ENCODE peak calls at places on chromosomes 12 and 14, in four cellular contexts. One of them, this sample, is unnamed.

GRCh38 chr12:112781767-112782166 is 9.8 kb upstream of the RPH3A start:
- DNase-seq in IMR-90: no peak
- DNase-seq in stimulated activated CD4-positive, alpha-beta T cell treated with anti-CD3 and anti-CD28 coated beads, Interleukin-2, amount 100 ng/mL, for 48 hours: no peak
- DNase-seq in iPS DF 6.9: no peak
- DNase-seq in this sample: no peak

GRCh38 chr12:100399095-100399494 is 42.2 kb downstream of the SLC17A8 start:
- DNase-seq in stimulated activated CD4-positive, alpha-beta T cell treated with anti-CD3 and anti-CD28 coated beads, Interleukin-2, amount 100 ng/mL, for 48 hours: no peak
- DNase-seq in iPS DF 6.9: no peak
- DNase-seq in IMR-90: no peak
- DNase-seq in this sample: no peak

GRCh38 chr12:971991-972390 is 19.0 kb upstream of the ERC1 start:
- DNase-seq in iPS DF 6.9: no peak
- DNase-seq in IMR-90: no peak
- DNase-seq in stimulated activated CD4-positive, alpha-beta T cell treated with anti-CD3 and anti-CD28 coated beads, Interleukin-2, amount 100 ng/mL, for 48 hours: no peak
- DNase-seq in this sample: no peak

GRCh38 chr12:29763301-29763683 is 20.4 kb downstream of the TMTC1 start:
- DNase-seq in stimulated activated CD4-positive, alpha-beta T cell treated with anti-CD3 and anti-CD28 coated beads, Interleukin-2, amount 100 ng/mL, for 48 hours: no peak
- DNase-seq in IMR-90: no peak
- DNase-seq in iPS DF 6.9: no peak
- DNase-seq in this sample: no peak

GRCh38 chr12:124469193-124469888 is 98.1 kb downstream of the NCOR2 start:
- DNase-seq in IMR-90: no peak
- DNase-seq in iPS DF 6.9: peak; percentile 18
- DNase-seq in stimulated activated CD4-positive, alpha-beta T cell treated with anti-CD3 and anti-CD28 coated beads, Interleukin-2, amount 100 ng/mL, for 48 hours: peak; percentile 36
- DNase-seq in this sample: no peak

GRCh38 chr14:91315844-91316267 is 71.4 kb upstream of the GPR68 start:
- DNase-seq in iPS DF 6.9: no peak
- DNase-seq in stimulated activated CD4-positive, alpha-beta T cell treated with anti-CD3 and anti-CD28 coated beads, Interleukin-2, amount 100 ng/mL, for 48 hours: peak; percentile 76
- DNase-seq in IMR-90: no peak
- DNase-seq in this sample: no peak

GRCh38 chr12:125100551-125101434 is 35.6 kb downstream of the AACS start:
- DNase-seq in iPS DF 6.9: no peak
- DNase-seq in IMR-90: no peak
- DNase-seq in stimulated activated CD4-positive, alpha-beta T cell treated with anti-CD3 and anti-CD28 coated beads, Interleukin-2, amount 100 ng/mL, for 48 hours: no peak
- DNase-seq in this sample: peak; percentile 50

GRCh38 chr12:120466560-120467315 is 2.8 kb downstream of the SRSF9 start:
- DNase-seq in stimulated activated CD4-positive, alpha-beta T cell treated with anti-CD3 and anti-CD28 coated beads, Interleukin-2, amount 100 ng/mL, for 48 hours: peak; percentile 26
- DNase-seq in IMR-90: peak; percentile 45
- DNase-seq in iPS DF 6.9: no peak
- DNase-seq in this sample: peak; percentile 30

GRCh38 chr12:22321620-22322019 is 12.9 kb downstream of the ST8SIA1 start:
- DNase-seq in IMR-90: no peak
- DNase-seq in iPS DF 6.9: no peak
- DNase-seq in stimulated activated CD4-positive, alpha-beta T cell treated with anti-CD3 and anti-CD28 coated beads, Interleukin-2, amount 100 ng/mL, for 48 hours: no peak
- DNase-seq in this sample: no peak

GRCh38 chr12:33536431-33536830 is 96.8 kb upstream of the SYT10 start:
- DNase-seq in stimulated activated CD4-positive, alpha-beta T cell treated with anti-CD3 and anti-CD28 coated beads, Interleukin-2, amount 100 ng/mL, for 48 hours: no peak
- DNase-seq in iPS DF 6.9: no peak
- DNase-seq in IMR-90: no peak
- DNase-seq in this sample: no peak

GRCh38 chr12:78167510-78167909 is 336.8 kb downstream of the NAV3 start:
- DNase-seq in iPS DF 6.9: no peak
- DNase-seq in IMR-90: no peak
- DNase-seq in stimulated activated CD4-positive, alpha-beta T cell treated with anti-CD3 and anti-CD28 coated beads, Interleukin-2, amount 100 ng/mL, for 48 hours: no peak
- DNase-seq in this sample: no peak

GRCh38 chr12:92363295-92364146 is 217.9 kb upstream of the BTG1 start:
- DNase-seq in IMR-90: peak; percentile 4
- DNase-seq in stimulated activated CD4-positive, alpha-beta T cell treated with anti-CD3 and anti-CD28 coated beads, Interleukin-2, amount 100 ng/mL, for 48 hours: peak; percentile 21
- DNase-seq in iPS DF 6.9: no peak
- DNase-seq in this sample: no peak

GRCh38 chr12:30959778-30960177 is 33.2 kb downstream of the TSPAN11 start:
- DNase-seq in iPS DF 6.9: no peak
- DNase-seq in stimulated activated CD4-positive, alpha-beta T cell treated with anti-CD3 and anti-CD28 coated beads, Interleukin-2, amount 100 ng/mL, for 48 hours: no peak
- DNase-seq in IMR-90: no peak
- DNase-seq in this sample: no peak

GRCh38 chr12:67545298-67545697 is 103.2 kb upstream of the DYRK2 start:
- DNase-seq in IMR-90: no peak
- DNase-seq in stimulated activated CD4-positive, alpha-beta T cell treated with anti-CD3 and anti-CD28 coated beads, Interleukin-2, amount 100 ng/mL, for 48 hours: no peak
- DNase-seq in iPS DF 6.9: no peak
- DNase-seq in this sample: no peak

GRCh38 chr14:100246809-100247428 is 8.0 kb downstream of the YY1 start:
- DNase-seq in IMR-90: peak; percentile 47
- DNase-seq in stimulated activated CD4-positive, alpha-beta T cell treated with anti-CD3 and anti-CD28 coated beads, Interleukin-2, amount 100 ng/mL, for 48 hours: no peak
- DNase-seq in iPS DF 6.9: no peak
- DNase-seq in this sample: peak; percentile 51

GRCh38 chr12:83473408-83474095 is 786.8 kb downstream of the TMTC2 start:
- DNase-seq in iPS DF 6.9: no peak
- DNase-seq in IMR-90: no peak
- DNase-seq in stimulated activated CD4-positive, alpha-beta T cell treated with anti-CD3 and anti-CD28 coated beads, Interleukin-2, amount 100 ng/mL, for 48 hours: no peak
- DNase-seq in this sample: no peak

GRCh38 chr14:35044939-35045797 is 904 bp upstream of the FAM177A1 start:
- DNase-seq in stimulated activated CD4-positive, alpha-beta T cell treated with anti-CD3 and anti-CD28 coated beads, Interleukin-2, amount 100 ng/mL, for 48 hours: no peak
- DNase-seq in iPS DF 6.9: no peak
- DNase-seq in IMR-90: peak; percentile 62
- DNase-seq in this sample: no peak

GRCh38 chr14:51828017-51828797 is 32.2 kb upstream of the GNG2 start:
- DNase-seq in stimulated activated CD4-positive, alpha-beta T cell treated with anti-CD3 and anti-CD28 coated beads, Interleukin-2, amount 100 ng/mL, for 48 hours: peak; percentile 63
- DNase-seq in IMR-90: peak; percentile 62
- DNase-seq in iPS DF 6.9: no peak
- DNase-seq in this sample: no peak

GRCh38 chr14:85528080-85528881 is 1.7 kb upstream of the FLRT2 start:
- DNase-seq in iPS DF 6.9: no peak
- DNase-seq in IMR-90: peak; percentile 90
- DNase-seq in stimulated activated CD4-positive, alpha-beta T cell treated with anti-CD3 and anti-CD28 coated beads, Interleukin-2, amount 100 ng/mL, for 48 hours: no peak
- DNase-seq in this sample: peak; percentile 54

GRCh38 chr12:93468008-93468371 is 676 bp downstream of the MRPL42 start:
- DNase-seq in iPS DF 6.9: no peak
- DNase-seq in stimulated activated CD4-positive, alpha-beta T cell treated with anti-CD3 and anti-CD28 coated beads, Interleukin-2, amount 100 ng/mL, for 48 hours: no peak
- DNase-seq in IMR-90: no peak
- DNase-seq in this sample: no peak

This sample was measured in COR-L47.